ENCODE peak calls at places on chromosomes 1 and 21, in eight cellular contexts. N is fibroblast of lung, V is lower lobe of right lung, A is kidney, Q is breast epithelium, T is cardiac muscle cell, P is uterus, B is stomach. F is an unnamed sample. For H3K4me1, the result is how much of the 10 kb centered on the place peaks cover.

GRCh38 chr1:167538657-167539056 is 14.9 kb downstream of the CREG1 start:
- DNase-seq in V (no peak), N (peak), A (no peak), T (no peak), P (no peak), Q (no peak), B (no peak), F (no peak)

GRCh38 chr1:245860681-245861552 is 646.2 kb downstream of the SMYD3 start:
- DNase-seq in N (peak), V (no peak), P (no peak), B (no peak), Q (no peak), A (no peak), T (peak), F (no peak)

GRCh38 chr1:244439391-244440032 is 12.2 kb downstream of the ADSS2 start:
- DNase-seq in T (peak), N (no peak), V (no peak), A (peak), P (no peak), Q (no peak), B (no peak), F (no peak)

GRCh38 chr1:58409826-58410225 is 136.7 kb downstream of the OMA1 start:
- DNase-seq in B (no peak), T (no peak), Q (no peak), P (peak), V (no peak), A (no peak), N (no peak), F (no peak)

GRCh38 chr1:169462385-169462784 is 23.4 kb downstream of the SLC19A2 start:
- DNase-seq in N (no peak), P (no peak), A (no peak), V (no peak), T (no peak), Q (no peak), B (no peak), F (no peak)

GRCh38 chr1:19204665-19205266 is 5.3 kb downstream of the UBR4 start:
- DNase-seq in V (no peak), T (peak), B (no peak), N (peak), P (no peak), A (no peak), Q (no peak), F (no peak)

GRCh38 chr1:32716312-32717126 is 13.9 kb upstream of the SYNC start:
- DNase-seq in N (no peak), B (peak), P (no peak), A (peak), V (peak), T (peak), Q (peak), F (no peak)

GRCh38 chr1:205375816-205376545 is 19.3 kb upstream of the KLHDC8A start:
- DNase-seq in B (no peak), V (no peak), A (no peak), P (peak), N (peak), T (peak), Q (peak), F (no peak)

GRCh38 chr1:22383526-22384291 is 67.9 kb upstream of the ZBTB40 start:
- DNase-seq in P (no peak), N (no peak), V (no peak), A (no peak), B (no peak), T (no peak), Q (no peak), F (no peak)

GRCh38 chr1:21341517-21342078 is 51.3 kb upstream of the ECE1 start:
- DNase-seq in N (no peak), T (no peak), A (no peak), P (no peak), Q (no peak), B (no peak), V (no peak), F (peak)

GRCh38 chr1:186420311-186420710 is 40.6 kb downstream of the PDC start:
- DNase-seq in N (peak), V (no peak), P (no peak), A (no peak), B (no peak), Q (no peak), T (no peak), F (no peak)

GRCh38 chr1:161817155-161817730 is 51.1 kb downstream of the ATF6 start:
- DNase-seq in V (no peak), T (no peak), B (no peak), Q (no peak), A (no peak), N (no peak), P (no peak), F (no peak)

GRCh38 chr21:41520560-41521442 is 12.8 kb upstream of the TMPRSS2 start:
- DNase-seq in P (no peak), B (peak), Q (no peak), A (no peak), N (no peak), V (no peak), T (no peak), F (no peak)

GRCh38 chr1:117653732-117654484 is 48.1 kb downstream of the TENT5C start:
- DNase-seq in B (no peak), Q (no peak), T (no peak), P (no peak), V (no peak), N (no peak), A (no peak), F (no peak)

GRCh38 chr1:17791055-17791390 is 35.9 kb downstream of the ACTL8 start:
- DNase-seq in A (no peak), T (no peak), V (no peak), N (no peak), Q (no peak), P (no peak), B (no peak), F (no peak)

GRCh38 chr1:114902343-114902742 is 47.7 kb downstream of the SYCP1 start:
- DNase-seq in P (no peak), A (no peak), N (no peak), V (no peak), B (no peak), T (peak), Q (no peak), F (no peak)

GRCh38 chr21:16536661-16537359 is 807.0 kb downstream of the USP25 start:
- DNase-seq in P (no peak), B (no peak), N (peak), V (no peak), Q (no peak), T (peak), A (no peak), F (no peak)

GRCh38 chr1:3276341-3276800 is 178.1 kb upstream of the ARHGEF16 start:
- DNase-seq in Q (no peak), P (no peak), V (no peak), N (no peak), B (no peak), T (no peak), A (no peak), F (no peak)

GRCh38 chr1:208841396-208841795 is 597.2 kb upstream of the PLXNA2 start:
- DNase-seq in T (no peak), N (no peak), V (no peak), B (no peak), A (no peak), P (no peak), Q (no peak), F (no peak)

GRCh38 chr1:43331688-43332087 is 5.9 kb upstream of the MPL start:
- DNase-seq in P (no peak), T (no peak), A (no peak), B (no peak), N (no peak), V (no peak), Q (no peak), F (no peak)

GRCh38 chr1:199753513-199753912 is 274.0 kb upstream of the NR5A2 start:
- DNase-seq in A (no peak), N (no peak), P (no peak), B (no peak), Q (no peak), V (no peak), T (no peak), F (no peak)

GRCh38 chr1:174159253-174160108 is at the start of gene RABGAP1L:
- DNase-seq in V (peak), Q (peak), A (peak), N (peak), B (peak), T (peak), P (peak), F (peak)

GRCh38 chr1:96365076-96365475 is 356.5 kb upstream of the PTBP2 start:
- DNase-seq in B (no peak), T (peak), Q (no peak), P (no peak), A (no peak), N (peak), V (no peak), F (no peak)

GRCh38 chr1:161089251-161089924 is at the start of gene NECTIN4:
- DNase-seq in A (peak), N (no peak), Q (peak), T (no peak), V (peak), P (no peak), B (peak), F (no peak)

GRCh38 chr1:160116277-160117147 is 953 bp downstream of the ATP1A2 start:
- DNase-seq in Q (no peak), A (no peak), N (peak), B (no peak), V (no peak), P (no peak), T (peak), F (no peak)

GRCh38 chr1:208065862-208066261 is 154.9 kb upstream of the CD34 start:
- DNase-seq in Q (no peak), N (no peak), V (no peak), B (no peak), P (no peak), T (no peak), A (no peak), F (no peak)

GRCh38 chr1:38875811-38876210 is 2.7 kb upstream of the MYCBP start:
- DNase-seq in B (no peak), N (no peak), V (no peak), P (no peak), Q (no peak), A (no peak), T (no peak), F (no peak)

GRCh38 chr1:54167422-54168139 is 14.8 kb upstream of the CDCP2 start:
- DNase-seq in P (no peak), Q (no peak), A (peak), V (no peak), T (no peak), N (peak), B (no peak), F (no peak)

GRCh38 chr21:38806942-38807284 is 1.2 kb downstream of the ETS2 start:
- DNase-seq in P (no peak), N (no peak), B (no peak), V (no peak), Q (no peak), A (no peak), T (no peak), F (no peak)

GRCh38 chr1:199490804-199491527 is 536.5 kb upstream of the NR5A2 start:
- DNase-seq in A (no peak), V (no peak), B (no peak), T (peak), Q (no peak), N (peak), P (no peak), F (no peak)

GRCh38 chr1:1535298-1535988 is 5.0 kb downstream of the TMEM240 start:
- DNase-seq in Q (no peak), B (no peak), P (no peak), V (no peak), T (no peak), A (no peak), N (no peak), F (no peak)

GRCh38 chr1:115257596-115257995 is 80.5 kb downstream of the NGF start:
- DNase-seq in B (no peak), T (no peak), P (no peak), N (no peak), A (no peak), V (no peak), Q (no peak), F (no peak)

GRCh38 chr1:7149080-7149838 is 364.0 kb downstream of the CAMTA1 start:
- DNase-seq in T (peak), P (no peak), A (peak), Q (no peak), N (peak), B (peak), V (peak), F (no peak)

DNA sequence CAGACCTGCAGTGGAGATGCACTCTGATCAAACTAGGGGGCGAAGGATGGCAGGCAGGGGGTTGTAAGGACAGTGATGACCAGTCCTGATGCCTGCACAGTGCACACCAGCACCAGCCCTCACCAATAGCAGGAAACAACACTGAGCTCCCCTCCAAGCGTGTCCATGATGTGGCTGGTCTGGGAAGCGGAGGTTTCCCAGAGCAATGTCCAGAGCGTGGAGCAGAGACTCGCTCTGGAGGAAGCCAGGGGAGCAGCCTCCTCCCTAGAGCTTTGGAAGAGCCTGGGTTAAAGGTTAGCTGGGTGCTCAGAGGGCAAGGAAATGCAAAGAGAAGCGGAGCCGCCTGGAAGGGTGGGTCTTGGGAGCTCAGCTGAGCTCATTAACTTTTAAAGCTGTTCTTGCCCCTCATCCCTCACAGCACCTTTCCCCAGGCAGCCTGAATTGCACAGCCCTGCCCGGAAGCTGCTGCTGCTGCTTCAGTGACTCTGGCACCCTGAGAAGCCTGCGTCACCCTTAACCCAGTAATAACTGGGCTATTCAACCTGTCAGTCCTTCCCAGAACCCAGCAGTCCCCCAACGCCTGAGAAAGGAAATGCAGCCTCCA is 162.2 kb upstream of the RAB4A start:
- DNase-seq in B (peak), V (no peak), T (no peak), A (peak), N (no peak), Q (no peak), P (no peak), F (peak)
- TF ChIP-seq CTCF in B (no peak), V (no peak), T (no peak), A (no peak), N (no peak), Q (no peak), P (no peak), F (no peak)

GRCh38 chr1:31372051-31372450 is 825 bp downstream of the FABP3 start:
- DNase-seq in P (no peak), B (peak), V (no peak), N (no peak), A (no peak), Q (no peak), T (no peak), F (no peak)

GRCh38 chr1:31373897-31374486 is 1.1 kb upstream of the FABP3 start:
- DNase-seq in B (no peak), V (no peak), P (no peak), Q (no peak), A (no peak), T (no peak), N (no peak), F (peak)

GRCh38 chr1:31371560-31371959 is 1.3 kb downstream of the FABP3 start:
- DNase-seq in A (peak), T (no peak), N (peak), Q (no peak), B (no peak), V (no peak), P (no peak), F (no peak)

GRCh38 chr1:31374511-31375196 is 1.8 kb upstream of the FABP3 start:
- DNase-seq in N (peak), B (peak), T (peak), P (peak), A (no peak), Q (peak), V (no peak), F (peak)

GRCh38 chr1:31372961-31373896 is at the start of gene FABP3:
- DNase-seq in N (peak), V (peak), P (peak), T (peak), A (peak), Q (peak), B (peak), F (peak)
- H3K4me1 ChIP-seq in N (under half), V (under half), P (under half), T (half or more), A (under half), Q (under half), B (under half), F (under half)

DNA sequence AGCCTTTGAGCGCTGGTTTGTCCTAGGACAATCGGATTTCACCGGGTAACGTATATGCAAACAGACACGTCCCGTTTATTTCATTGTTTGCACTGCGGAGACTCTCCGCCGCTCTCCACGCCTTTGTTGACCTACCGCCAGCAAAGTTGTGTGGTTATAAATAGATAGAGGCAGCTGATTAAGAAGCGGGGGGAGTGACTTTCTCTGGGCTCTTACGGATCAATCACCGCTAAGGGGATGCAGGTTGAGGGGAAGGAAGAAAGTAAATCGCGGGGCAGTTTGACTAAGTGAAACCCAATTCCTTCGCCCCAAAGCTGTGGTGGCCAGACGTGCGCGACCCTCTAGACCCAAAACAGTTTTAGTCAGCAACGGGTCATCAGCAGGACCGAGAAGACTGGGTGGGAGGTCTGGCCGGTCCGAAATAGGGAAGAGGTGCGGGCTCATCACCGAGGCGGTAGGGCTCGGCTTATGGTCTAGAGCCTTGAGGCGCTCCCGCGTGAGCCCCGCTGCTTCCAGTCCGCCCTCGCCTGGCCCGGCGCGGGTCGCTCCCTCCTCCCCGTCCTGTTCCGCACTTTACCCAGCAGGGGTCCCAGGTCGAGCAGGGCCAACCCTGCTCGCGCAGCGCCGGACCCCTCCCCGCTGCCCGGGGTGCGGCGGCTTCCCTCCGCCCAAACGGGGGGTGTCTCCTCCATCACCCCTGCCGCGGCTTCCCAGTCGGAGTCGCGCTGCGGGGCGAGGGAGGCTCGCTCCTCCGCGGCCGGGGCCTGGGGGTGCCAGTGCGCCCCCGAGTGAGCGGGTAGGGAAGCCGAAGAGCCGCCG is 120.8 kb upstream of the RRP15 start:
- DNase-seq in V (peak), N (peak), B (no peak), T (peak), A (peak), Q (no peak), P (no peak), F (no peak)
- TF ChIP-seq CTCF in V (no peak), N (no peak), B (no peak), T (no peak), A (no peak), Q (no peak), P (no peak), F (no peak)

GRCh38 chr1:204087893-204088528 is 15.1 kb downstream of the SOX13 start:
- DNase-seq in Q (no peak), B (no peak), P (peak), T (no peak), V (no peak), A (no peak), N (no peak), F (peak)
- H3K4me1 ChIP-seq in Q (under half), B (half or more), P (half or more), T (under half), V (half or more), A (half or more), N (under half), F (under half)

DNA sequence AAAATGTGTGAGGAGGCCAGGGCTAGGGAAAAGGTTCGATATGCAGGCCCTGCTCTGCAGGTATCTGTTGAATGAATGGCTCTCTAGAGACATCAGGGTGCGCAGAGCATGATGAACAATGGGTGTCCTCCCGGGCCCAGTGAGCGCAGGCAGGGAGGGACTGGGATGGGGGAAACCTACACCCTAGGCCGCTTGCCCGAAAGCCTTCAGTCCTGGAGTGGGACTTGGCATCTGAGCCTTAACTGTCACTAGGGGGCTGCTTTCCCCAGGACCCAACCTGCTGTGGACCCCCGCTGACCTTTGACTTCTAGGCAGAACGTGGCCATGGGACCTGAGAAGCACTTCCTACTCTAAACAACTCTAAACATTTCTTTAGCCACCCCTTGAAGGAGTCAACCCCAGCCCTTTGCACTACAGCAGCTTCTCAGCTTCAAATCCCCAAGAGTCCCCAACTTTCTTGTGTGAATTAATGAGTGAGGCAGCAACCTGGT is 444 bp upstream of the MAP3K6 start:
- DNase-seq in P (no peak), A (no peak), V (no peak), B (no peak), T (no peak), Q (no peak), N (no peak), F (no peak)
- TF ChIP-seq CTCF in P (no peak), A (peak), V (no peak), B (no peak), T (no peak), Q (no peak), N (no peak), F (no peak)

GRCh38 chr1:71857862-71858261 is 424.5 kb downstream of the NEGR1 start:
- DNase-seq in N (peak), Q (no peak), V (no peak), B (no peak), A (no peak), T (peak), P (no peak), F (no peak)
- H3K4me1 ChIP-seq in N (under half), Q (under half), V (under half), B (under half), A (under half), T (under half), P (under half), F (under half)

DNA sequence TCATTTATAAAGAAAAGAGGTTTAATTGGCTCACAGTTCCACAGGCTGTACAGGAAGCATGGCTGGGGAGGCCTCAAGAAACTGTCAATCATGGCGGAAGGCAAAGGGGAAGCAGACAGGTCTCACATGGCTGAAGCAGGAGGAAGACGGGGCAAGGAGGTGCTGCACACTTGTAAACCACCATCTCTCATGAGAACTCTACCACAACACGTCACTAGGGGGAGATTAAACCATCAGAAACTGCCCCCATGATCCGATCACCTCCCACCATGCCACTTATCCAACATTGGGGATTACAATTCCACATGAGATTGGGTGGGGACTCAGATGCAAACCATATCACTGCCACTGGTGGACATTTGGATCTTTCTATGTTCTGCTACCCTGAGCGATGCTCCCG is 351.4 kb downstream of the NPHP4 start:
- DNase-seq in V (no peak), N (no peak), P (no peak), Q (no peak), T (no peak), A (no peak), B (peak), F (no peak)
- TF ChIP-seq CTCF in V (no peak), N (no peak), P (no peak), Q (no peak), T (no peak), A (no peak), B (no peak), F (no peak)

GRCh38 chr1:228104526-228105251 is 1.6 kb upstream of the C1orf35 start:
- DNase-seq in A (peak), V (no peak), P (no peak), N (no peak), T (no peak), Q (no peak), B (no peak), F (peak)
- H3K4me1 ChIP-seq in A (under half), V (under half), P (under half), N (under half), T (under half), Q (under half), B (half or more), F (under half)